ENCODE peak calls at places on chromosome 6, in five cellular contexts. X is HT-29, A is AG08395, H is BJ, G is NCI-H1417. J is an unnamed sample.

GRCh38 chr6:128139519-128139918 is 238.7 kb upstream of the THEMIS start:
- DNase-seq in A (peak), X (peak), H (no peak), G (no peak), J (no peak)

GRCh38 chr6:7561153-7561964 is 19.9 kb downstream of the DSP start:
- DNase-seq in H (no peak), G (peak), X (peak), A (no peak), J (no peak)

GRCh38 chr6:52749546-52750152 is 13.6 kb downstream of the GSTA2 start:
- DNase-seq in H (no peak), X (no peak), G (no peak), A (no peak), J (no peak)

GRCh38 chr6:129795261-129795660 is 65.9 kb downstream of the TMEM244 start:
- DNase-seq in A (no peak), H (no peak), G (no peak), X (no peak), J (no peak)

GRCh38 chr6:66772785-66773184 is 1065.8 kb upstream of the EYS start:
- DNase-seq in A (no peak), X (no peak), G (no peak), H (no peak), J (no peak)

GRCh38 chr6:153031335-153031955 is 28.9 kb upstream of the MTRF1L start:
- DNase-seq in A (no peak), G (peak), X (peak), H (no peak), J (no peak)

GRCh38 chr6:169806718-169807117 is 55.3 kb downstream of the ERMARD start:
- DNase-seq in G (no peak), H (no peak), A (no peak), X (no peak), J (no peak)

GRCh38 chr6:27161946-27162603 is 85.4 kb upstream of the PRSS16 start:
- DNase-seq in A (peak), X (peak), G (peak), H (no peak), J (peak)

GRCh38 chr6:149499066-149499465 is 14.3 kb upstream of the ZC3H12D start:
- DNase-seq in G (no peak), H (peak), A (peak), X (no peak), J (no peak)

GRCh38 chr6:89406157-89406556 is 5.9 kb downstream of the RRAGD start:
- DNase-seq in X (no peak), G (no peak), A (no peak), H (no peak), J (no peak)

GRCh38 chr6:116152620-116153019 is 26.7 kb upstream of the COL10A1 start:
- DNase-seq in A (no peak), X (no peak), H (no peak), G (no peak), J (no peak)

GRCh38 chr6:88380083-88380482 is 213.9 kb upstream of the CNR1 start:
- DNase-seq in X (no peak), G (no peak), A (peak), H (no peak), J (no peak)

GRCh38 chr6:146990284-146990683 is 213.9 kb upstream of the STXBP5 start:
- DNase-seq in H (no peak), X (no peak), A (peak), G (no peak), J (no peak)

GRCh38 chr6:158599635-158600034 is 39.7 kb downstream of the TMEM181 start:
- DNase-seq in X (no peak), H (no peak), G (no peak), A (no peak), J (no peak)

GRCh38 chr6:12956991-12957320 is 240.4 kb downstream of the PHACTR1 start:
- DNase-seq in X (no peak), G (no peak), H (no peak), A (no peak), J (no peak)

GRCh38 chr6:49966823-49967222 is 2.6 kb downstream of the DEFB113 start:
- DNase-seq in G (no peak), H (no peak), X (no peak), A (no peak), J (no peak)

GRCh38 chr6:147022041-147022440 is 182.2 kb upstream of the STXBP5 start:
- DNase-seq in X (peak), G (no peak), A (peak), H (no peak), J (no peak)

GRCh38 chr6:110567957-110568696 is 91.7 kb upstream of the SLC22A16 start:
- DNase-seq in A (no peak), G (peak), H (no peak), X (no peak), J (no peak)

GRCh38 chr6:159074866-159075265 is 30.1 kb upstream of the TAGAP start:
- DNase-seq in A (no peak), H (no peak), X (no peak), G (no peak), J (no peak)

GRCh38 chr6:111823831-111824607 is 49.2 kb downstream of the FYN start:
- DNase-seq in A (peak), H (peak), G (no peak), X (peak), J (no peak)

GRCh38 chr6:50270427-50270826 is 220.7 kb upstream of the DEFB112 start:
- DNase-seq in X (no peak), G (peak), H (no peak), A (no peak), J (no peak)

GRCh38 chr6:136961848-136962247 is 39.7 kb downstream of the SLC35D3 start:
- DNase-seq in A (no peak), X (no peak), G (peak), H (no peak), J (no peak)

GRCh38 chr6:25883991-25884390 is 9.9 kb upstream of the SLC17A3 start:
- DNase-seq in X (no peak), A (peak), H (no peak), G (no peak), J (no peak)

GRCh38 chr6:113457156-113457555 is 400.0 kb upstream of the MARCKS start:
- DNase-seq in A (peak), G (no peak), X (no peak), H (peak), J (no peak)

GRCh38 chr6:10384064-10384317 is 30.9 kb downstream of the TFAP2A start:
- DNase-seq in A (no peak), X (no peak), H (no peak), G (no peak), J (no peak)

GRCh38 chr6:36958775-36959554 is 4.4 kb downstream of the PI16 start:
- DNase-seq in H (no peak), X (no peak), G (no peak), A (no peak), J (no peak)

GRCh38 chr6:127516676-127517273 is 2.4 kb downstream of the MTCL3 start:
- DNase-seq in G (peak), A (peak), H (no peak), X (peak), J (peak)

GRCh38 chr6:48564036-48564820 is 453.2 kb upstream of the PTCHD4 start:
- DNase-seq in X (no peak), A (no peak), H (no peak), G (no peak), J (no peak)

GRCh38 chr6:133635447-133635846 is 253.5 kb upstream of the TCF21 start:
- DNase-seq in H (no peak), X (no peak), G (no peak), A (no peak), J (no peak)

J was measured in NCI-H2227 treated with DMSO at 0.1 percent for 48 hours.